ENCODE peak calls at places on chromosomes 5 and 9, in four cellular contexts. One of them, this sample, is unnamed.

GRCh38 chr5:128358826-128359225 is 179.2 kb downstream of the FBN2 start:
- DNase-seq in astrocyte of the cerebellum: peak; percentile 54
- DNase-seq in epithelial cell of proximal tubule: no peak
- DNase-seq in GM12865: no peak
- DNase-seq in this sample: peak; percentile 14

GRCh38 chr9:121319394-121319780 is 50.7 kb downstream of the STOM start:
- DNase-seq in astrocyte of the cerebellum: no peak
- DNase-seq in epithelial cell of proximal tubule: no peak
- DNase-seq in GM12865: no peak
- DNase-seq in this sample: no peak

GRCh38 chr5:54243483-54244080 is 66.8 kb downstream of the ARL15 start:
- DNase-seq in astrocyte of the cerebellum: peak; percentile 28
- DNase-seq in epithelial cell of proximal tubule: no peak
- DNase-seq in GM12865: peak; percentile 51
- DNase-seq in this sample: peak; percentile 26

GRCh38 chr9:10268500-10269485 is 344.0 kb downstream of the PTPRD start:
- DNase-seq in astrocyte of the cerebellum: peak; percentile 13
- DNase-seq in epithelial cell of proximal tubule: no peak
- DNase-seq in GM12865: peak; percentile 13
- DNase-seq in this sample: no peak

GRCh38 chr9:95757026-95757425 is 118.5 kb upstream of the ERCC6L2 start:
- DNase-seq in astrocyte of the cerebellum: peak; percentile 78
- DNase-seq in epithelial cell of proximal tubule: peak; percentile 23
- DNase-seq in GM12865: no peak
- DNase-seq in this sample: no peak

GRCh38 chr5:172777381-172778222 is 6.6 kb upstream of the DUSP1 start:
- DNase-seq in astrocyte of the cerebellum: no peak
- DNase-seq in epithelial cell of proximal tubule: no peak
- DNase-seq in GM12865: peak; percentile 91
- DNase-seq in this sample: peak; percentile 94

GRCh38 chr9:123419721-123420559 is 63.9 kb downstream of the CRB2 start:
- DNase-seq in astrocyte of the cerebellum: no peak
- DNase-seq in epithelial cell of proximal tubule: no peak
- DNase-seq in GM12865: no peak
- DNase-seq in this sample: no peak

GRCh38 chr9:127796225-127796813 is 6.4 kb upstream of the FPGS start:
- DNase-seq in astrocyte of the cerebellum: no peak
- DNase-seq in epithelial cell of proximal tubule: no peak
- DNase-seq in GM12865: no peak
- DNase-seq in this sample: peak; percentile 59

GRCh38 chr5:104652271-104652861 is 1089.8 kb upstream of the NUDT12 start:
- DNase-seq in astrocyte of the cerebellum: no peak
- DNase-seq in epithelial cell of proximal tubule: no peak
- DNase-seq in GM12865: no peak
- DNase-seq in this sample: no peak

GRCh38 chr9:136732446-136733178 is 10.1 kb downstream of the LCN10 start:
- DNase-seq in astrocyte of the cerebellum: no peak
- DNase-seq in epithelial cell of proximal tubule: no peak
- DNase-seq in GM12865: no peak
- DNase-seq in this sample: no peak

GRCh38 chr5:133287500-133287899 is 235.7 kb downstream of the HSPA4 start:
- DNase-seq in astrocyte of the cerebellum: peak; percentile 15
- DNase-seq in epithelial cell of proximal tubule: no peak
- DNase-seq in GM12865: peak; percentile 39
- DNase-seq in this sample: peak; percentile 7

GRCh38 chr5:76489877-76490688 is 87.0 kb downstream of the IQGAP2 start:
- DNase-seq in astrocyte of the cerebellum: no peak
- DNase-seq in epithelial cell of proximal tubule: no peak
- DNase-seq in GM12865: no peak
- DNase-seq in this sample: no peak

GRCh38 chr9:123033864-123034598 is 564 bp downstream of the GPR21 start:
- DNase-seq in astrocyte of the cerebellum: no peak
- DNase-seq in epithelial cell of proximal tubule: no peak
- DNase-seq in GM12865: no peak
- DNase-seq in this sample: no peak

DNA sequence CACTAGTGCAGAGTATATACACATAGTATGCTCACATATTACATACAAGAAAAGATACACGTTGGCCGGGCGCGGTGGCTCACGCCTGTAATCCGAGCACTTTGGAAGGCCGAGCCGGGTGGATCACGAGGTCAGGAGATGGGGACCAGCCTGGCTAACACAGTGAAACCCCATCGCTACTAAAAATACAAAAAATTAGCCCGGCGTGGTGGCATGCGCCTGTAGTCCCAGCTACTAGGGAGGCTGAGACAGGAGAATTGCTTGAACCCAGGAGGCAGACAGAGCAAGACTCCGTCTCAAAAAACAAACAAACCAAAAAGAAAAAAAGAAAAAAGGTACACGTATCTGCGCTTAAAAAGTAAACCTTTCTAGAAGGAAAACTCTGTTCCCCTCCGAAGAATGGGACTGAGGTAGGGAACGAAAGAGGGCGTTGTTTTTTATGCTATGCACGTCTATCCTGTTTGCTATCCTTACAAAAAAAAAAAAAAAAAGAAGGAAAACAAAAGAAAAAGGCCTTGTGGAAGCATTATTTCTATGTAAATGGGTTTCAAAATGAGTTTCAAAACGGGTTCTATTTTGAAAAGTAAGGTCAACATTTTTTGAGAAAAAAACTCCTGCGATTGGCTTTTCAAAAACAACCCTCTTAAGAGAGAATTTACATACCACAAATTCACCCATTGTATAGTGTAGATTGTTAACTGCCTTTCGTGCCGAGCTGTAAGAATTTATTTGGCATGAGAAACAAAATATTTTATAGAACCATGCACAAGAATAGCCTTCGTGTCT is 1.2 kb downstream of the AK3 start:
- DNase-seq in astrocyte of the cerebellum: no peak
- DNase-seq in epithelial cell of proximal tubule: no peak
- DNase-seq in GM12865: peak; percentile 46
- DNase-seq in this sample: peak; percentile 70
- TF ChIP-seq CTCF in astrocyte of the cerebellum: no peak
- TF ChIP-seq CTCF in epithelial cell of proximal tubule: no peak
- TF ChIP-seq CTCF in GM12865: no peak
- TF ChIP-seq CTCF in this sample: no peak

DNA sequence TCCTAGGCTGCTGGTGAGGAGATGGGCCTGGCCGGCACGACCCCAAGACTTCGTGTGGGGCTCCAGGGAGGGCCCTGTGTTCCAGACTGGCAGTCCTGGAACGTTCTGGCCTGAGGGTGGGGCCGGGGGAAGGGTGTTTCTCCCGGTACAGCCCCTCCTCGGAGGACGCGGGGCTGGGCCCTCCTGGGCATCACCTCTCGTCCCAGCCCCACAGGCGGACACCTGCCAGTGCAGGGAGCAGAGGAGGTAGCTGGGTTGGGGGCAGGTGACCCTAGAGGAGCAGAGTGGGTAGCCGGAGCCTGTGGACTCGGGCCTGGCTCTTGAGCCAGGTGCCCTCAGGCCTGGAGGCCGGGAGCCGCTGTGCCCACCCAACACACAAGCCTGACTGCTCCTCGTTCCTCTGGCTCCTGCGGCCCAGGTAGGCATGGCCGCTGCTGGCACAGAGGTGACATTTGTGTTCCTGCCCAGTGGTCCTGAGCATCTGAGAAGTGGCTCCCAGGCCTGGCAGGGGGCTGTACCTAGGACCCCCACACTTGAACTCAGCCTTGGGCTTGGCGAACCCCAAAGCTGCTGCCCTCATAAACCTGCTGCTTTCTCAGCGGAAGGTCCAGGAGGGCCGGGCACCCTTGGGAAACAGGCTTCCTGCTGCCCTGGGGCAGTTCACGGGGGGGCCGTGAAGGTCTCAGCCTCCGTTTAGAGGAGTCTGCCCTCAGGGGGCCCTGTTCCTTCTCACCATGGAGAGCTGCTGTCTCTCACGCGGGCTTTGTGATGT is 817 bp downstream of the SLC6A19 start:
- DNase-seq in astrocyte of the cerebellum: no peak
- DNase-seq in epithelial cell of proximal tubule: no peak
- DNase-seq in GM12865: no peak
- DNase-seq in this sample: no peak
- H3K4me3 ChIP-seq in astrocyte of the cerebellum: no peak overlapping the region
- H3K4me3 ChIP-seq in epithelial cell of proximal tubule: no peak overlapping the region
- H3K4me3 ChIP-seq in GM12865: no peak overlapping the region
- H3K4me3 ChIP-seq in this sample: no peak overlapping the region

GRCh38 chr5:195401-196160 is 4.3 kb downstream of the LRRC14B start:
- DNase-seq in astrocyte of the cerebellum: no peak
- DNase-seq in epithelial cell of proximal tubule: no peak
- DNase-seq in GM12865: no peak
- DNase-seq in this sample: no peak
- TF ChIP-seq CTCF in astrocyte of the cerebellum: peak; percentile 10
- TF ChIP-seq CTCF in epithelial cell of proximal tubule: no peak
- TF ChIP-seq CTCF in GM12865: no peak
- TF ChIP-seq CTCF in this sample: no peak

GRCh38 chr5:154478224-154478565 is at the start of gene HAND1:
- DNase-seq in astrocyte of the cerebellum: no peak
- DNase-seq in epithelial cell of proximal tubule: no peak
- DNase-seq in GM12865: no peak
- DNase-seq in this sample: peak; percentile 49

GRCh38 chr5:154477382-154478223 is 424 bp downstream of the HAND1 start:
- DNase-seq in astrocyte of the cerebellum: no peak
- DNase-seq in epithelial cell of proximal tubule: no peak
- DNase-seq in GM12865: no peak
- DNase-seq in this sample: no peak

GRCh38 chr5:154475613-154476342 is 2.2 kb downstream of the HAND1 start:
- DNase-seq in astrocyte of the cerebellum: no peak
- DNase-seq in epithelial cell of proximal tubule: no peak
- DNase-seq in GM12865: no peak
- DNase-seq in this sample: no peak

GRCh38 chr5:154474957-154475334 is 3.1 kb downstream of the HAND1 start:
- DNase-seq in astrocyte of the cerebellum: no peak
- DNase-seq in epithelial cell of proximal tubule: no peak
- DNase-seq in GM12865: no peak
- DNase-seq in this sample: no peak

GRCh38 chr5:154476343-154477213 is 1.4 kb downstream of the HAND1 start:
- DNase-seq in astrocyte of the cerebellum: no peak
- DNase-seq in epithelial cell of proximal tubule: no peak
- DNase-seq in GM12865: no peak
- DNase-seq in this sample: no peak
- H3K4me3 ChIP-seq in astrocyte of the cerebellum: no peak overlapping the region
- H3K4me3 ChIP-seq in epithelial cell of proximal tubule: no peak overlapping the region
- H3K4me3 ChIP-seq in GM12865: no peak overlapping the region
- H3K4me3 ChIP-seq in this sample: no peak overlapping the region

DNA sequence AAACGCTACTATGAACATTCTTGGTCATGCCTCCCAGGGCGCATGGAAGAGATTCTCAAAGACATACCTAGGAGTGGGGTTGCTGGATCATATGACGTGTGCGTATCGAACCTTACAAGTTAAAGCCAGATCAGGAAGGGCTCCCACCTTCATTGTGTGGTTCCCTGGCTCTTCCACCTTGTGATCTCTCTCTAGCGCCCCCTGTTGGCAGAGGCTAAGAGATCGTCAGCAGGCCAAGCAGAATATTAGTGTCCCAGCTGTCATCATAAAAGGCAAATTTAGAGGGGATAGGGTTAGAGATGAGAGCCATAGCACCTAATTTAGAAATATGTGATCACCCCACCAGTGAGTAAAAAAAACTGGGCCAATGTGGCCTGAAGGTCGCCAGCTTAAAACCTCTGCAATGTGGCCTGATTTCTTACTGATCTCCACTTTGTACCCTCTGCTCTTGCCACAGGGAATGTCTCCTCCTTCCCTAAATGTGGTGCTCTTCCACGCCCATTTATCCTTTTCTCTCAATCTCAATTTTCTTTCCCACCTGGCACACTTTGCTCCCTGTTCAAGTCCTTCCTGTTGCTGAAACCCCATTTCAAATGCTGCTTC is 91.7 kb upstream of the SHB start:
- DNase-seq in astrocyte of the cerebellum: peak; percentile 11
- DNase-seq in epithelial cell of proximal tubule: no peak
- DNase-seq in GM12865: peak; percentile 81
- DNase-seq in this sample: peak; percentile 75
- TF ChIP-seq CTCF in astrocyte of the cerebellum: peak; percentile 77
- TF ChIP-seq CTCF in epithelial cell of proximal tubule: peak; percentile 91
- TF ChIP-seq CTCF in GM12865: peak; percentile 91
- TF ChIP-seq CTCF in this sample: peak; percentile 91

DNA sequence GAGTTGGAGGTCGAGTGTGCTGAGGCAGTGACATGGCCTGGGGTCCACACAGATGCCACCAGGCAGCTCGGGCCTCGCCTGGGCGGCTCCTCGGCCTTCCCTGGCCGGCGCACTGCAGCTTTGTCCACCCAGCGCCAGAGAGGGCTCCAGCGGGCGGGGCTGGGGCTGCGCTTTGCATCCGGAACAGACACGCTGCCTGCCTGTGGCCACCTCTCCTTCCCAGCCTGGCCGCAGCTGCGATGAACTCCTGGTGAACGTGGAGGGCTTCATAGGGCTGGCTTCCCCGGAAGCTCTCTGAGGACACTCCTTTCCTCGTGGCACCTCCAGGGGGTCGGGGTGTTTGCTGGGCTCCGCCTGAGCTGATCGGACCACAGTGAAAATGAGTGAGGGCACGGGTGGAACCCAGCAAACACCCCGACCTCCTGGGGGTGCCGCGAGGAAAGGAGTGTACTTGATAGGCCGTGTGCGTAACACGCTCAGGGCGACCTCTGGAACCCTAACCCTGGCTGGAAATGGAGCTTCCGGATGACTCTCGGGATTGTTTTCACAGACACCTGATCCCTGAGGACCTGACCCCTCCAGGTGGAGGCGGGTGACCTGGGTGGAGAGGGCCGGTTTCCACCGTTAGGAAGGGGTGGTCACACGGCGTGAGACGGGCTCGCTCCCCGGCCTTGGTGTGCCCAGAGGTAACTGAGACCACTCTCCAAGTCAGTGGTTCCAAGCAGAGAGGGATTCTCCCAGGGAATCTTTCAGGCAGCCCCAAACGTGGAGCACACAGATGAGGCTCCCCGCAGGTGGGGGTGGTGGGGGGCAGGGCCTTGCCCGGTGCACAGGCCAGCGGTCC is 31.8 kb upstream of the RXRA start:
- DNase-seq in astrocyte of the cerebellum: no peak
- DNase-seq in epithelial cell of proximal tubule: no peak
- DNase-seq in GM12865: no peak
- DNase-seq in this sample: peak; percentile 11
- H3K4me3 ChIP-seq in astrocyte of the cerebellum: no peak overlapping the region
- H3K4me3 ChIP-seq in epithelial cell of proximal tubule: no peak overlapping the region
- H3K4me3 ChIP-seq in GM12865: no peak overlapping the region
- H3K4me3 ChIP-seq in this sample: peak overlapping the region; percentile 29

DNA sequence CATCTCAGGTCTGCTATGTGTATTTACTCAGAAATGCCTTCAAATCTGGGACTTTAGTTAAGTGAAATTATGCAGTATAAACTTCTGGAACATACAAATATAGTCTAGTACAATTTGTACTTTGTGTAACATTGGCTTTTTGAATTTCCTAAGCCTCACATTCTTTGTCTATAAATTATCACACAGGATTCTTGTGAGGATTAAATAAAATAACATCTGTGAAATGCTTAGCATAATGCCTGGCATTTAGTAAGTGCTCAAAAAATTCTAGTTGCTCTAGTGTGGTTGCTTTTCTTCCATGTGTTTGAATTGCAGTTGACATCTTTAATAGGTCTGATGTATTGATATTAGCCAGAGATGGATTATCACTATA is 2.6 kb downstream of the HMMR start:
- DNase-seq in astrocyte of the cerebellum: no peak
- DNase-seq in epithelial cell of proximal tubule: no peak
- DNase-seq in GM12865: no peak
- DNase-seq in this sample: no peak
- TF ChIP-seq CTCF in astrocyte of the cerebellum: no peak
- TF ChIP-seq CTCF in epithelial cell of proximal tubule: no peak
- TF ChIP-seq CTCF in GM12865: no peak
- TF ChIP-seq CTCF in this sample: no peak